ENCODE peak calls at places on chromosomes 5 and 9, in six cellular contexts. P, K, G, I, Q and J are unnamed samples.

GRCh38 chr5:81579525-81579924 is 171.4 kb downstream of the SSBP2 start:
- DNase-seq in I (no peak), G (no peak), P (no peak), Q (no peak), K (no peak), J (no peak)

GRCh38 chr9:136090768-136091581 is 4.1 kb downstream of the NACC2 start:
- DNase-seq in P (no peak), K (no peak), Q (no peak), I (no peak), G (no peak), J (no peak)

GRCh38 chr9:42396318-42396717 is 212.9 kb downstream of the SPATA31A6 start:
- DNase-seq in I (no peak), Q (no peak), P (no peak), G (no peak), K (no peak), J (no peak)

GRCh38 chr5:55483903-55484302 is 50.9 kb downstream of the PLPP1 start:
- DNase-seq in P (no peak), Q (no peak), K (no peak), G (no peak), I (peak), J (no peak)

GRCh38 chr5:133892774-133893173 is 75.7 kb downstream of the C5orf15 start:
- DNase-seq in G (no peak), K (no peak), P (no peak), I (no peak), Q (no peak), J (no peak)

GRCh38 chr9:133490865-133491655 is 12.2 kb upstream of the SLC2A6 start:
- DNase-seq in P (no peak), G (no peak), K (no peak), I (no peak), Q (no peak), J (no peak)

GRCh38 chr5:121489972-121490371 is 361.7 kb upstream of the FTMT start:
- DNase-seq in K (no peak), G (no peak), P (no peak), Q (no peak), I (no peak), J (no peak)

GRCh38 chr5:14706615-14707021 is 42.1 kb downstream of the OTULIN start:
- DNase-seq in G (no peak), Q (no peak), I (no peak), K (no peak), P (no peak), J (no peak)

GRCh38 chr9:108052431-108053080 is 563.0 kb upstream of the KLF4 start:
- DNase-seq in K (no peak), I (no peak), G (no peak), Q (no peak), P (no peak), J (no peak)

GRCh38 chr5:31047621-31048020 is 145.9 kb upstream of the CDH6 start:
- DNase-seq in I (no peak), K (no peak), G (no peak), Q (no peak), P (no peak), J (no peak)

GRCh38 chr5:143916441-143916840 is 104.5 kb downstream of the HMHB1 start:
- DNase-seq in Q (no peak), K (no peak), I (no peak), G (no peak), P (no peak), J (no peak)

GRCh38 chr5:10538789-10539684 is 24.8 kb upstream of the ANKRD33B start:
- DNase-seq in Q (no peak), K (no peak), I (no peak), G (no peak), P (no peak), J (no peak)

GRCh38 chr5:81751836-81752643 is 1.1 kb upstream of the SSBP2 start:
- DNase-seq in I (no peak), K (peak), P (no peak), G (peak), Q (no peak), J (peak)

GRCh38 chr5:674630-675011 is 18.5 kb downstream of the TPPP start:
- DNase-seq in P (no peak), Q (peak), G (peak), I (no peak), K (no peak), J (no peak)

GRCh38 chr5:142324377-142324870 is 397 bp downstream of the SPRY4 start:
- DNase-seq in P (peak), K (peak), I (no peak), Q (peak), G (no peak), J (no peak)

GRCh38 chr5:23314827-23315226 is 192.6 kb upstream of the PRDM9 start:
- DNase-seq in K (no peak), P (no peak), I (no peak), Q (no peak), G (no peak), J (no peak)

GRCh38 chr9:114157516-114158176 is 2.3 kb downstream of the COL27A1 start:
- DNase-seq in P (no peak), Q (no peak), K (no peak), G (no peak), I (no peak), J (no peak)

GRCh38 chr5:1751864-1752822 is 47.5 kb downstream of the MRPL36 start:
- DNase-seq in K (no peak), I (no peak), P (no peak), G (no peak), Q (no peak), J (no peak)

GRCh38 chr5:32942225-32942989 is 231.3 kb downstream of the NPR3 start:
- DNase-seq in G (no peak), I (peak), K (no peak), P (peak), Q (no peak), J (no peak)

GRCh38 chr9:136484153-136485048 is 1.6 kb upstream of the SEC16A start:
- DNase-seq in K (peak), I (peak), P (no peak), G (peak), Q (peak), J (no peak)

GRCh38 chr9:134732392-134733110 is 90.9 kb downstream of the COL5A1 start:
- DNase-seq in P (no peak), K (peak), G (no peak), I (no peak), Q (no peak), J (peak)

GRCh38 chr9:95516736-95517558 is at the start of gene PTCH1:
- DNase-seq in G (peak), P (peak), K (peak), I (no peak), Q (peak), J (no peak)

GRCh38 chr9:87119328-87119881 is 172.1 kb upstream of the GAS1 start:
- DNase-seq in G (peak), P (no peak), Q (no peak), K (no peak), I (no peak), J (no peak)

GRCh38 chr5:154712518-154713437 is 42.4 kb upstream of the LARP1 start:
- DNase-seq in Q (no peak), P (no peak), G (peak), I (no peak), K (no peak), J (no peak)
- TF ChIP-seq EP300 in Q (no peak), P (no peak), G (no peak), I (no peak), K (no peak), J (no peak)

DNA sequence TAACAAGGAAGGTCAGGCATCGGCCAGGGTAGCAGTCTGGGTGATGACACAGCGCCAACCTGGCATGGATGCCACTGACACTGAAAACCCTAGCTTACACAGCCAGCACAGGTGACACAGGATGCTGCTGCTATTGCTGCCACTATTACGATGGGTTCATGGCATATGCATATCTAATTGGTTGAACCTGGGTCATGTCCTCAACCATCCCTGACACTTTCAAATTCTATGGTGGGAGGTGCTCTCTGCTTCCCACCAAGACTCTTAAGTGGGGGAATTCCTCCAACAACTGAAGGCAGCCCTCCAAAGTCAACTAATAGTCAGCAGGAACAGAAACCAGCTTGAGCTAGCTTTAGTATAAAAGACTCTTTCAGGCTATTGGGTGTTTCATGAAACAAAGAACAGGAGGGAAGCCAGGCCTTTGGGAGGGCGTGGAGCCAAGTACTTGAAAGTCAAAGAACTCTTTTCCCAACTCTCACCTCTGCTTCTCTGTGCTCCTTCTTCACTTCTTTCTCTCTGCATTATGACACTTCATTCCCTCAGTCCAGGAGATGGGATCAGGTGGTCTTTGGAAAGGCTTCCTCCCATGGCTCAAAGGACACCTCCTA is 21.3 kb downstream of the PTTG1 start:
- DNase-seq in I (no peak), G (peak), Q (no peak), P (no peak), K (no peak), J (no peak)
- TF ChIP-seq POLR2A in I (no peak), G (no peak), Q (no peak), P (no peak), K (no peak), J (no peak)

GRCh38 chr5:69167488-69167845 is 517 bp downstream of the CCNB1 start:
- DNase-seq in P (no peak), I (no peak), Q (no peak), G (no peak), K (no peak), J (no peak)

GRCh38 chr5:69170969-69171368 is 4.0 kb downstream of the CCNB1 start:
- DNase-seq in P (no peak), Q (no peak), K (no peak), G (no peak), I (no peak), J (no peak)

DNA sequence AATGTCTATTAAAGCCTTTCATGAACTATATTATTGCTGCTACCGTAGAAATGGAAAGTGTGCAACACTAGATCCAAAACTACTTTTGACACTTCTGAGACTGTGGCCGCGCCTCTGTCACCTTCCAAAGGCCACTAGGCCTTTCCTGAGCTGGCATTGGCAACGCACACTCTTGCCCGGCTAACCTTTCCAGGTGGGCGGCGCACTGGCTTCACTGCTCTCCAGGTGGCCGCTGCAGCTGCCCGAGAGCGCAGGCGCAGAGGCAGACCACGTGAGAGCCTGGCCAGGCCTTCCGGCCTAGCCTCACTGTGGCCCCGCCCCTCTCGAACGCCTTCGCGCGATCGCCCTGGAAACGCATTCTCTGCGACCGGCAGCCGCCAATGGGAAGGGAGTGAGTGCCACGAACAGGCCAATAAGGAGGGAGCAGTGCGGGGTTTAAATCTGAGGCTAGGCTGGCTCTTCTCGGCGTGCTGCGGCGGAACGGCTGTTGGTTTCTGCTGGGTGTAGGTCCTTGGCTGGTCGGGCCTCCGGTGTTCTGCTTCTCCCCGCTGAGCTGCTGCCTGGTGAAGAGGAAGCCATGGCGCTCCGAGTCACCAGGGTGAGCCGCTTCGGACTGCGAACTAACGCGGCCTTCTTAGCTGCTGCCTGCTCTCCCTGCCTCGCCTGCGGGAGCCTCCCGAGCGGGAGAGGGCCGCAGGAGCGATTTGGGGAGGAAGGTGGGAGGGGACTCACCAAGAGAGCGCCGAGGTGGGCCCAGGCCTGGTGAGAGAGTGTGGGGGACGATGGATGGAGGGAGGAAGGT is at the start of gene CCNB1:
- DNase-seq in K (peak), P (peak), I (peak), G (peak), Q (peak), J (peak)
- TF ChIP-seq CTCF in K (no peak), P (no peak), I (peak), G (peak), Q (no peak), J (no peak)

GRCh38 chr5:63261695-63262094 is 683.1 kb downstream of the LRRC70 start:
- DNase-seq in I (no peak), P (no peak), G (no peak), K (no peak), Q (no peak), J (no peak)

GRCh38 chr5:63263409-63263808 is 684.8 kb downstream of the LRRC70 start:
- DNase-seq in K (no peak), P (no peak), G (no peak), Q (no peak), I (no peak), J (no peak)

GRCh38 chr5:63262191-63262981 is 683.8 kb downstream of the LRRC70 start:
- DNase-seq in G (no peak), P (no peak), K (no peak), Q (no peak), I (no peak), J (no peak)
- TF ChIP-seq EP300 in G (no peak), P (no peak), K (no peak), Q (no peak), I (no peak), J (no peak)

DNA sequence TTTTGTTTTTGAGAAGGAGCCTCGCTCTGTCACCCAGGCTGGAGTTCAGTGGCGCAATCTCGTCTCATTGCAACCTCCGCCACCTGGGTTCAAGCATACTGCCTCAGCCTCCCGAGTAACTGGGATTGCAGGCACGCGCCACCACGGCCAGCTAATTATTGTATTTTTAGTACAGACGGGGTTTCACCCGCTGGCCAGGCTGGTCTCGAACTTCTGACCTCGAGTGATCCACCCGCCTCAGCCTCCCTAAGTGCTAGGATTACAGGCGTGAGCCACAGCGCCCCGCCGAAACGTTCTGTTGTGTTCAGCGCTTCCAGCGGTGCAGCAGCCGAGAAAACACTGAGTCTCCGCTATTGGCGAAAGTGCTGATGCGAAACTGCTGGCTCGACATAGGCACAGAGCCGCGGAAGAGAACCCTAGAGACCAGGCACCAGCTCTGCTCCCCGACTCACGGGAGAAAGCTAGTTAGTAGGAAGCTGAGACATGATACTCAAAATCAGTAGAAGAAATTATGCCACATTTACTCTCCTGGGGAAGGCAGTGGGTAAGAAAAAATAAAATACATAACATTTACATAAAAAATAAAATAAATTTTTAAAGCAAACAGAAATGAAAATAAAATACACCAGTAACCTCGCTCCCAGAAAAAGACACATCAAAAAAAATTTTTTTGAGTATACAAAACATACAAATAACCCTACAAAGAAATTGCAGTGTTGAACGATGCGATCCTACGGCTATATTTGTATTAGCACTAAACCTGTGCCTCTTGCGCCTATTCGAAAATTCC is 31.6 kb downstream of the ANXA2R start:
- DNase-seq in I (peak), P (peak), Q (peak), G (peak), K (peak), J (peak)
- TF ChIP-seq POLR2A in I (peak), P (peak), Q (peak), G (no peak), K (peak), J (no peak)